ENCODE peak calls at places on chromosomes 3 and 15, in five cellular contexts. One of them, this sample, is unnamed.

GRCh38 chr15:70519616-70520015 is 243.7 kb downstream of the UACA start:
- DNase-seq in HCT116: no peak
- DNase-seq in A549: no peak
- DNase-seq in Panc1: no peak
- DNase-seq in K562: no peak
- DNase-seq in this sample: no peak

GRCh38 chr3:31906182-31906581 is 74.9 kb downstream of the OSBPL10 start:
- DNase-seq in HCT116: no peak
- DNase-seq in Panc1: no peak
- DNase-seq in K562: no peak
- DNase-seq in A549: no peak
- DNase-seq in this sample: no peak

GRCh38 chr3:80099559-80099958 is 331.8 kb upstream of the ROBO1 start:
- DNase-seq in Panc1: no peak
- DNase-seq in HCT116: no peak
- DNase-seq in K562: no peak
- DNase-seq in A549: no peak
- DNase-seq in this sample: no peak

GRCh38 chr15:38414351-38414750 is 39.6 kb upstream of the FAM98B start:
- DNase-seq in A549: peak
- DNase-seq in HCT116: peak
- DNase-seq in Panc1: peak
- DNase-seq in K562: peak
- DNase-seq in this sample: peak

GRCh38 chr3:56302417-56302816 is 165.8 kb downstream of the ERC2 start:
- DNase-seq in HCT116: no peak
- DNase-seq in Panc1: no peak
- DNase-seq in A549: no peak
- DNase-seq in K562: no peak
- DNase-seq in this sample: no peak

GRCh38 chr15:54585063-54585462 is 606.8 kb downstream of the UNC13C start:
- DNase-seq in Panc1: no peak
- DNase-seq in HCT116: no peak
- DNase-seq in A549: no peak
- DNase-seq in K562: no peak
- DNase-seq in this sample: no peak

GRCh38 chr15:78808550-78808949 is 2.7 kb downstream of the ADAMTS7 start:
- DNase-seq in A549: peak
- DNase-seq in HCT116: peak
- DNase-seq in Panc1: peak
- DNase-seq in K562: peak
- DNase-seq in this sample: peak

GRCh38 chr3:191461113-191461595 is at the start of gene PYDC2:
- DNase-seq in Panc1: no peak
- DNase-seq in HCT116: no peak
- DNase-seq in A549: no peak
- DNase-seq in K562: no peak
- DNase-seq in this sample: no peak

GRCh38 chr3:44045476-44046275 is 196.0 kb upstream of the TOPAZ1 start:
- DNase-seq in K562: no peak
- DNase-seq in A549: no peak
- DNase-seq in HCT116: no peak
- DNase-seq in Panc1: no peak
- DNase-seq in this sample: peak

GRCh38 chr3:64584193-64584592 is 103.6 kb downstream of the ADAMTS9 start:
- DNase-seq in K562: no peak
- DNase-seq in A549: no peak
- DNase-seq in HCT116: no peak
- DNase-seq in Panc1: no peak
- DNase-seq in this sample: no peak

GRCh38 chr3:58585005-58585786 is 8.0 kb upstream of the FAM107A start:
- DNase-seq in Panc1: no peak
- DNase-seq in HCT116: peak
- DNase-seq in A549: peak
- DNase-seq in K562: peak
- DNase-seq in this sample: peak

GRCh38 chr15:80966431-80967197 is 23.0 kb downstream of the MESD start:
- DNase-seq in A549: no peak
- DNase-seq in K562: no peak
- DNase-seq in Panc1: no peak
- DNase-seq in HCT116: no peak
- DNase-seq in this sample: no peak

GRCh38 chr3:141708367-141708766 is 29.7 kb upstream of the RNF7 start:
- DNase-seq in Panc1: no peak
- DNase-seq in K562: no peak
- DNase-seq in A549: no peak
- DNase-seq in HCT116: no peak
- DNase-seq in this sample: peak

GRCh38 chr3:30747771-30748281 is 141.4 kb downstream of the TGFBR2 start:
- DNase-seq in A549: peak
- DNase-seq in HCT116: peak
- DNase-seq in Panc1: no peak
- DNase-seq in K562: no peak
- DNase-seq in this sample: no peak

GRCh38 chr15:31488437-31489204 is 162.0 kb downstream of the KLF13 start:
- DNase-seq in Panc1: peak
- DNase-seq in K562: peak
- DNase-seq in HCT116: peak
- DNase-seq in A549: peak
- DNase-seq in this sample: peak

GRCh38 chr3:150220791-150221190 is 187.3 kb upstream of the TSC22D2 start:
- DNase-seq in HCT116: no peak
- DNase-seq in K562: no peak
- DNase-seq in A549: no peak
- DNase-seq in Panc1: no peak
- DNase-seq in this sample: no peak

GRCh38 chr15:88376574-88377174 is 90.5 kb downstream of the MRPL46 start:
- DNase-seq in A549: peak
- DNase-seq in Panc1: no peak
- DNase-seq in K562: no peak
- DNase-seq in HCT116: no peak
- DNase-seq in this sample: no peak

GRCh38 chr15:39580630-39581500 is at the start of gene THBS1:
- DNase-seq in A549: peak
- DNase-seq in HCT116: no peak
- DNase-seq in Panc1: no peak
- DNase-seq in K562: peak
- DNase-seq in this sample: peak

GRCh38 chr15:64938192-64938591 is 26.5 kb downstream of the ANKDD1A start:
- DNase-seq in K562: no peak
- DNase-seq in A549: peak
- DNase-seq in HCT116: peak
- DNase-seq in Panc1: no peak
- DNase-seq in this sample: no peak

GRCh38 chr3:149585401-149585726 is 72.5 kb downstream of the WWTR1 start:
- DNase-seq in HCT116: no peak
- DNase-seq in A549: no peak
- DNase-seq in Panc1: no peak
- DNase-seq in K562: no peak
- DNase-seq in this sample: no peak

GRCh38 chr3:150255416-150255815 is 152.7 kb upstream of the TSC22D2 start:
- DNase-seq in HCT116: no peak
- DNase-seq in Panc1: no peak
- DNase-seq in A549: no peak
- DNase-seq in K562: no peak
- DNase-seq in this sample: no peak

GRCh38 chr3:4741404-4742307 is 237.6 kb upstream of the BHLHE40 start:
- DNase-seq in Panc1: peak
- DNase-seq in K562: peak
- DNase-seq in HCT116: peak
- DNase-seq in A549: peak
- DNase-seq in this sample: peak

GRCh38 chr15:77966540-77967290 is 110.8 kb downstream of the TBC1D2B start:
- DNase-seq in HCT116: peak
- DNase-seq in A549: peak
- DNase-seq in K562: peak
- DNase-seq in Panc1: no peak
- DNase-seq in this sample: peak

GRCh38 chr3:51637941-51638471 is 33.0 kb upstream of the TEX264 start:
- DNase-seq in A549: peak
- DNase-seq in HCT116: peak
- DNase-seq in K562: peak
- DNase-seq in Panc1: peak
- DNase-seq in this sample: peak

GRCh38 chr15:88177451-88177850 is 79.1 kb downstream of the NTRK3 start:
- DNase-seq in HCT116: no peak
- DNase-seq in K562: no peak
- DNase-seq in Panc1: no peak
- DNase-seq in A549: no peak
- DNase-seq in this sample: no peak

GRCh38 chr3:16183601-16184270 is 9.3 kb downstream of the GALNT15 start:
- DNase-seq in K562: no peak
- DNase-seq in Panc1: no peak
- DNase-seq in HCT116: no peak
- DNase-seq in A549: peak
- DNase-seq in this sample: no peak

GRCh38 chr3:53675022-53675697 is 171.1 kb downstream of the CHDH start:
- DNase-seq in HCT116: no peak
- DNase-seq in A549: no peak
- DNase-seq in Panc1: no peak
- DNase-seq in K562: no peak
- DNase-seq in this sample: no peak

GRCh38 chr3:12954891-12955650 is 113.7 kb upstream of the RPL32 start:
- DNase-seq in A549: no peak
- DNase-seq in Panc1: no peak
- DNase-seq in K562: no peak
- DNase-seq in HCT116: no peak
- DNase-seq in this sample: peak

GRCh38 chr15:48590704-48591103 is 54.8 kb downstream of the FBN1 start:
- DNase-seq in HCT116: no peak
- DNase-seq in A549: no peak
- DNase-seq in Panc1: no peak
- DNase-seq in K562: peak
- DNase-seq in this sample: no peak

GRCh38 chr15:96115642-96116041 is 214.9 kb upstream of the NR2F2 start:
- DNase-seq in K562: no peak
- DNase-seq in A549: no peak
- DNase-seq in HCT116: no peak
- DNase-seq in Panc1: no peak
- DNase-seq in this sample: no peak

GRCh38 chr15:74062671-74063070 is 19.7 kb downstream of the GOLGA6A start:
- DNase-seq in A549: no peak
- DNase-seq in Panc1: no peak
- DNase-seq in HCT116: no peak
- DNase-seq in K562: no peak
- DNase-seq in this sample: no peak

GRCh38 chr3:37127340-37127739 is 47.0 kb downstream of the LRRFIP2 start:
- DNase-seq in HCT116: no peak
- DNase-seq in K562: no peak
- DNase-seq in Panc1: no peak
- DNase-seq in A549: no peak
- DNase-seq in this sample: no peak

GRCh38 chr3:71376911-71377310 is 206.6 kb downstream of the FOXP1 start:
- DNase-seq in Panc1: no peak
- DNase-seq in A549: no peak
- DNase-seq in HCT116: no peak
- DNase-seq in K562: no peak
- DNase-seq in this sample: no peak

GRCh38 chr3:178443634-178444033 is 92.6 kb upstream of the KCNMB2 start:
- DNase-seq in HCT116: no peak
- DNase-seq in A549: no peak
- DNase-seq in Panc1: no peak
- DNase-seq in K562: no peak
- DNase-seq in this sample: no peak

GRCh38 chr3:195548046-195548445 is 4.9 kb upstream of the PPP1R2 start:
- DNase-seq in K562: no peak
- DNase-seq in Panc1: no peak
- DNase-seq in A549: no peak
- DNase-seq in HCT116: no peak
- DNase-seq in this sample: no peak
- H3K4me3 ChIP-seq in K562: no peak
- H3K4me3 ChIP-seq in Panc1: no peak
- H3K4me3 ChIP-seq in A549: no peak
- H3K4me3 ChIP-seq in HCT116: no peak
- H3K4me3 ChIP-seq in this sample: no peak

GRCh38 chr3:171827836-171828458 is 15.2 kb upstream of the TMEM212 start:
- DNase-seq in HCT116: no peak
- DNase-seq in K562: no peak
- DNase-seq in A549: no peak
- DNase-seq in Panc1: no peak
- DNase-seq in this sample: no peak

GRCh38 chr3:171831936-171832335 is 11.2 kb upstream of the TMEM212 start:
- DNase-seq in K562: no peak
- DNase-seq in HCT116: no peak
- DNase-seq in Panc1: no peak
- DNase-seq in A549: no peak
- DNase-seq in this sample: no peak

GRCh38 chr3:171827385-171827784 is 15.8 kb upstream of the TMEM212 start:
- DNase-seq in Panc1: no peak
- DNase-seq in A549: no peak
- DNase-seq in K562: no peak
- DNase-seq in HCT116: no peak
- DNase-seq in this sample: no peak

GRCh38 chr3:171829841-171830559 is 13.1 kb upstream of the TMEM212 start:
- DNase-seq in A549: peak
- DNase-seq in HCT116: no peak
- DNase-seq in Panc1: peak
- DNase-seq in K562: no peak
- DNase-seq in this sample: peak

GRCh38 chr3:171828852-171829770 is 14.0 kb upstream of the TMEM212 start:
- DNase-seq in A549: no peak
- DNase-seq in K562: no peak
- DNase-seq in Panc1: no peak
- DNase-seq in HCT116: no peak
- DNase-seq in this sample: peak
- H3K27ac ChIP-seq in A549: peak
- H3K27ac ChIP-seq in K562: no peak
- H3K27ac ChIP-seq in Panc1: no peak
- H3K27ac ChIP-seq in HCT116: no peak
- H3K27ac ChIP-seq in this sample: peak

GRCh38 chr3:194268659-194269487 is 82.3 kb downstream of the CPN2 start:
- DNase-seq in K562: no peak
- DNase-seq in Panc1: no peak
- DNase-seq in HCT116: no peak
- DNase-seq in A549: no peak
- DNase-seq in this sample: no peak

GRCh38 chr3:194272221-194272620 is 78.9 kb downstream of the CPN2 start:
- DNase-seq in K562: no peak
- DNase-seq in A549: no peak
- DNase-seq in Panc1: no peak
- DNase-seq in HCT116: no peak
- DNase-seq in this sample: no peak

GRCh38 chr3:194269610-194270145 is 81.5 kb downstream of the CPN2 start:
- DNase-seq in HCT116: peak
- DNase-seq in A549: no peak
- DNase-seq in K562: peak
- DNase-seq in Panc1: no peak
- DNase-seq in this sample: peak

GRCh38 chr3:194271459-194272035 is 79.6 kb downstream of the CPN2 start:
- DNase-seq in K562: no peak
- DNase-seq in A549: no peak
- DNase-seq in Panc1: no peak
- DNase-seq in HCT116: no peak
- DNase-seq in this sample: no peak

GRCh38 chr3:194270627-194271458 is 80.3 kb downstream of the CPN2 start:
- DNase-seq in K562: no peak
- DNase-seq in A549: no peak
- DNase-seq in Panc1: no peak
- DNase-seq in HCT116: peak
- DNase-seq in this sample: no peak
- TF ChIP-seq REST in K562: no peak
- TF ChIP-seq REST in A549: no peak
- TF ChIP-seq REST in Panc1: no peak
- TF ChIP-seq REST in HCT116: no peak
- TF ChIP-seq REST in this sample: no peak

GRCh38 chr15:23629234-23629805 is 18.3 kb downstream of the MAGEL2 start:
- DNase-seq in K562: peak
- DNase-seq in HCT116: no peak
- DNase-seq in A549: no peak
- DNase-seq in Panc1: no peak
- DNase-seq in this sample: no peak
- H3K4me3 ChIP-seq in K562: no peak
- H3K4me3 ChIP-seq in HCT116: no peak
- H3K4me3 ChIP-seq in A549: no peak
- H3K4me3 ChIP-seq in Panc1: no peak
- H3K4me3 ChIP-seq in this sample: no peak

This sample was measured in HL-60.